ENCODE peak calls at places on chromosomes 2 and 18, in nine cellular contexts. T, E, A, G, J, S, L, F and W are unnamed samples.

GRCh38 chr2:109719871-109720270 is 74.2 kb upstream of the RGPD5 start:
- DNase-seq in T (no peak), E (no peak), A (no peak), G (no peak), J (no peak), S (no peak), L (no peak), F (no peak), W (no peak)

GRCh38 chr2:65481961-65482360 is 49.6 kb upstream of the SPRED2 start:
- DNase-seq in T (no peak), E (no peak), A (no peak), G (no peak), J (no peak), S (no peak), L (no peak), F (no peak), W (no peak)

GRCh38 chr2:137096693-137097092 is 331.3 kb downstream of the THSD7B start:
- DNase-seq in T (no peak), E (no peak), A (peak), G (no peak), J (no peak), S (peak), L (no peak), F (no peak), W (no peak)

GRCh38 chr18:35619468-35619867 is 37.9 kb downstream of the GALNT1 start:
- DNase-seq in T (no peak), E (no peak), A (no peak), G (peak), J (no peak), S (no peak), L (no peak), F (no peak), W (no peak)

GRCh38 chr2:241095594-241096290 is 6.3 kb downstream of the MTERF4 start:
- DNase-seq in T (no peak), E (no peak), A (no peak), G (no peak), J (no peak), S (no peak), L (no peak), F (no peak), W (peak)

GRCh38 chr2:231037202-231037730 is at the start of gene C2orf72:
- DNase-seq in T (peak), E (peak), A (peak), G (no peak), J (peak), S (no peak), L (no peak), F (peak), W (peak)

GRCh38 chr2:64931536-64932326 is 57.5 kb upstream of the SLC1A4 start:
- DNase-seq in T (no peak), E (no peak), A (no peak), G (no peak), J (no peak), S (peak), L (no peak), F (no peak), W (no peak)

GRCh38 chr2:85376291-85377065 is 21.9 kb downstream of the ELMOD3 start:
- DNase-seq in T (no peak), E (no peak), A (no peak), G (no peak), J (no peak), S (no peak), L (no peak), F (no peak), W (no peak)

GRCh38 chr2:8576525-8577157 is 105.2 kb upstream of the ID2 start:
- DNase-seq in T (no peak), E (peak), A (no peak), G (no peak), J (no peak), S (peak), L (no peak), F (no peak), W (peak)

GRCh38 chr2:205405752-205406151 is 276.5 kb upstream of the NRP2 start:
- DNase-seq in T (no peak), E (no peak), A (no peak), G (peak), J (no peak), S (no peak), L (peak), F (no peak), W (no peak)

GRCh38 chr18:13530879-13531387 is 195.4 kb downstream of the FAM210A start:
- DNase-seq in T (peak), E (no peak), A (peak), G (peak), J (peak), S (peak), L (peak), F (no peak), W (peak)

GRCh38 chr2:176129013-176129796 is at the start of gene HOXD8:
- DNase-seq in T (peak), E (no peak), A (peak), G (peak), J (peak), S (no peak), L (no peak), F (peak), W (no peak)

GRCh38 chr2:179702912-179703311 is 158.5 kb downstream of the ZNF385B start:
- DNase-seq in T (no peak), E (no peak), A (no peak), G (no peak), J (no peak), S (no peak), L (no peak), F (no peak), W (no peak)

GRCh38 chr18:27632706-27633105 is 447.6 kb upstream of the CHST9 start:
- DNase-seq in T (no peak), E (no peak), A (no peak), G (no peak), J (no peak), S (no peak), L (no peak), F (no peak), W (no peak)

GRCh38 chr2:95040470-95040869 is 15.0 kb downstream of the MAL start:
- DNase-seq in T (no peak), E (no peak), A (no peak), G (no peak), J (no peak), S (no peak), L (no peak), F (no peak), W (no peak)

GRCh38 chr2:72694715-72695496 is 130.9 kb downstream of the EXOC6B start:
- DNase-seq in T (no peak), E (no peak), A (no peak), G (peak), J (no peak), S (no peak), L (peak), F (no peak), W (no peak)

GRCh38 chr2:217061916-217062315 is 202.1 kb upstream of the TNP1 start:
- DNase-seq in T (no peak), E (no peak), A (no peak), G (no peak), J (no peak), S (no peak), L (no peak), F (no peak), W (no peak)

GRCh38 chr18:54825626-54826344 is 2.5 kb upstream of the RAB27B start:
- DNase-seq in T (no peak), E (no peak), A (no peak), G (no peak), J (no peak), S (no peak), L (no peak), F (no peak), W (no peak)

GRCh38 chr2:174485763-174486613 is 841 bp downstream of the GPR155 start:
- DNase-seq in T (peak), E (peak), A (peak), G (peak), J (peak), S (peak), L (peak), F (no peak), W (peak)

GRCh38 chr2:134431837-134432437 is 178.1 kb downstream of the MGAT5 start:
- DNase-seq in T (no peak), E (no peak), A (no peak), G (no peak), J (no peak), S (no peak), L (peak), F (peak), W (no peak)

GRCh38 chr18:79902075-79902474 is 49.4 kb downstream of the SLC66A2 start:
- DNase-seq in T (no peak), E (no peak), A (no peak), G (no peak), J (no peak), S (no peak), L (no peak), F (no peak), W (no peak)

GRCh38 chr2:80496770-80497169 is 192.2 kb upstream of the LRRTM1 start:
- DNase-seq in T (no peak), E (no peak), A (no peak), G (peak), J (no peak), S (no peak), L (peak), F (no peak), W (no peak)

GRCh38 chr2:66437601-66438497 is 2.9 kb downstream of the MEIS1 start:
- DNase-seq in T (peak), E (no peak), A (no peak), G (peak), J (no peak), S (no peak), L (peak), F (no peak), W (no peak)

GRCh38 chr18:26309283-26309682 is 83.0 kb downstream of the TAF4B start:
- DNase-seq in T (no peak), E (no peak), A (no peak), G (peak), J (no peak), S (no peak), L (peak), F (peak), W (no peak)

GRCh38 chr2:183541766-183542165 is 417.5 kb downstream of the NUP35 start:
- DNase-seq in T (no peak), E (no peak), A (no peak), G (peak), J (peak), S (no peak), L (peak), F (no peak), W (no peak)

GRCh38 chr2:241035142-241035817 is 36.9 kb downstream of the SNED1 start:
- DNase-seq in T (no peak), E (peak), A (peak), G (no peak), J (no peak), S (no peak), L (no peak), F (no peak), W (peak)

GRCh38 chr18:69599377-69599776 is 198.7 kb downstream of the DOK6 start:
- DNase-seq in T (no peak), E (no peak), A (no peak), G (no peak), J (no peak), S (no peak), L (no peak), F (no peak), W (no peak)

GRCh38 chr2:162545254-162545653 is 201.3 kb downstream of the GCA start:
- DNase-seq in T (no peak), E (no peak), A (no peak), G (no peak), J (no peak), S (no peak), L (no peak), F (no peak), W (no peak)

GRCh38 chr18:23280844-23281243 is 145.6 kb downstream of the CABLES1 start:
- DNase-seq in T (no peak), E (no peak), A (no peak), G (no peak), J (no peak), S (no peak), L (no peak), F (no peak), W (no peak)
- TF ChIP-seq CTCF in T (no peak), E (no peak), A (no peak), G (no peak), J (no peak), S (no peak), L (no peak), F (no peak), W (no peak)

DNA sequence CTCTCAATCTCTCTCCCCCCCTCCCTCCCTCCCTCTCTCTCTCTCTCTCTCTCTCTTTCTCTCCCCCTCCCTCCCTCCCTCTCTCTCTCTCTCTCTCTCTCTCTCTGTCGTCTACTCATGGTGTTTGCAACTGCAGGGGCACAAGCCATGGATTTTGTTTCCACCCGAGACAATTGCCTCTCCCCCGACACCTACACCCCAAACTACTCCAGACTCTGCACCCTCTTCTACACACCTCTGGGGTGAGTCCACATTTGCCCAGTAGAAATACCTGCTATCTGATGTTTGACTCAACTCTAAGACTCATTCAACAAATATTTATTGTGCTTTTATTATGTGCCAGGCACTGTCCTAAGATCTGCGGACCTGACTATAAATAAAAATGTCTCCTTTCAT is 93.7 kb downstream of the TMEM17 start:
- DNase-seq in T (no peak), E (no peak), A (no peak), G (no peak), J (no peak), S (no peak), L (peak), F (no peak), W (no peak)
- TF ChIP-seq CTCF in T (no peak), E (no peak), A (no peak), G (no peak), J (no peak), S (no peak), L (no peak), F (no peak), W (no peak)

GRCh38 chr2:19541884-19542283 is 183.5 kb upstream of the OSR1 start:
- DNase-seq in T (no peak), E (no peak), A (no peak), G (no peak), J (no peak), S (no peak), L (no peak), F (peak), W (no peak)
- TF ChIP-seq CTCF in T (no peak), E (no peak), A (no peak), G (no peak), J (no peak), S (no peak), L (no peak), F (no peak), W (no peak)

GRCh38 chr2:219308142-219309093 is 783 bp downstream of the PTPRN start:
- DNase-seq in T (peak), E (peak), A (peak), G (peak), J (peak), S (peak), L (peak), F (peak), W (peak)
- TF ChIP-seq CTCF in T (no peak), E (no peak), A (no peak), G (no peak), J (peak), S (no peak), L (no peak), F (no peak), W (no peak)

GRCh38 chr2:157124731-157125130 is 132.8 kb upstream of the GALNT5 start:
- DNase-seq in T (no peak), E (no peak), A (no peak), G (peak), J (no peak), S (no peak), L (peak), F (no peak), W (no peak)
- TF ChIP-seq CTCF in T (no peak), E (no peak), A (no peak), G (no peak), J (no peak), S (no peak), L (no peak), F (no peak), W (no peak)

DNA sequence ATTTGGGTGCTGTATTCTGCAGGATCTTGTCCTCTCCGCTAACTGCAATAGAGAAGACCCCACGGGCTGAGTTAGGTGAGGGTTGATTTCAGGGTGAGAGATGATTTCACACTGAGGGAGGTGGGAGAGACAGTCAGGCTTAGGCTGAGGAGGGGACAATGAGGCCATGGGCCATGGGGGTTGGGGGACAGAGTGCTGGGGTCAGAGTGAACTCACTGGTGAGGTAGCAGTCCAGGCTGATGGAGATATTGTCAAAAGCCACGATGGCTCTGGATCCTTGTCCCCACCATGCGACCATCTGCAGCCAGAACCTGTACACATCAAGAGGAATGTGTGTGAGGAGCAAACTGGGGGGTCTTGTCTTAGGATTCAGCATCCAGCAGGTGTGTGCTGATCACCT is 160.0 kb downstream of the CLIP4 start:
- DNase-seq in T (no peak), E (no peak), A (no peak), G (no peak), J (no peak), S (no peak), L (no peak), F (no peak), W (no peak)
- TF ChIP-seq CTCF in T (no peak), E (no peak), A (no peak), G (no peak), J (no peak), S (no peak), L (no peak), F (no peak), W (no peak)

DNA sequence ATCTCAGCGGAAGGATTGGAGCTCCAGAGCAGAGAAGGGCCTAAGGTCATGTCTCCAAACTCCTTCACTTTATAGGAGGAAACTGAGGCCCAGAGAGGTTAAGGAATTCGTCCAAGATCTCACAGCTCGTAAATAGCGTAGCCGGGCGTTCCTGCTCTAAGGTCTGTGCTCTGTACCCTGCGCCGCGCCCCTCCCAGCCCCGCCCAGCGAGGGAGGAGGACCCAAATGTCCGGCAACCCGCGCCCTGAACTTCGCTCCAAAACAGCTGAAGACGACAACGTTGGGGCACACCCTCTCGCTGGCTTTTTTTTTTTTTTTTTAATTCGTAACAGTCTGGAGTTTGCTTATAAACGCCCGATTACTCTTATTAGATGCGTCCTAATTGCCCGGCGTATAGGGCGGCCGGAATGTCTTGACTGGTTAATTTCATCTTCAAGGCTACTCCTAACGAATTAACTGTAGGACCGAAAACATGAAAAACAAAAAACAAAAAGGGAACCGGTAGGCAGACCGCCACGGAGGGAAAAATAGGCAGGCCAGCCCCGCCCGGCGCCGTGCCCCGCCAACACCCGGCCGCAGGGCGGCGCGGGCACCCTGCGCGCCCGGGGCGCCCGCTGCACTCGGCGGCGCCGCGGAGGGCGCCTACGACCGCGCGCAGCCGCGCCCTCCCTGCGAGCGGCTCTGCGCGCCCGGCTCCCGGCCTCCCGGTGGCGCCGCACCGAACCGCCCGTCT is 928 bp upstream of the FOSL2 start:
- DNase-seq in T (peak), E (peak), A (peak), G (peak), J (peak), S (peak), L (peak), F (peak), W (peak)
- TF ChIP-seq CTCF in T (no peak), E (peak), A (no peak), G (no peak), J (no peak), S (no peak), L (no peak), F (peak), W (no peak)

GRCh38 chr18:21714472-21714871 is 9.9 kb upstream of the ABHD3 start:
- DNase-seq in T (no peak), E (no peak), A (no peak), G (no peak), J (no peak), S (peak), L (no peak), F (no peak), W (no peak)
- TF ChIP-seq CTCF in T (no peak), E (no peak), A (no peak), G (no peak), J (no peak), S (no peak), L (no peak), F (no peak), W (no peak)

DNA sequence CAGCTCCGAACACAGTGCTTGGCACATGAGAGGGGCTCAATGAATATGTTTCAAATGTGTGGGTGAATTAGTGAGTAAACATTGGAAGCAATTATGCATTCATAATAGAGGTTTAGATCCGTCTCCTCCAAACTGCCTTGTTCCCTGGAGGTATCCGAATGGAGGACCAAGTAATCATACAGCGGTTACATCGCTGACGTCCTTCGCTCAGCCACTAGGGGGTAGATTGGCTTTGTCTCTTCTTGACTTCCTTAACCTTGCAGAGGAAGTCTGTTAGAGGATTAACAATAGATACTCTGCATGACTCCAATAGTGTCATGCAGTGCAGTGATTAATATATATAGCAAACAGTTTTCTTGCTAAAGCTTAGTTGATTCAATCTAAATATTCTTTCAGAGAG is 517.0 kb downstream of the PTPRM start:
- DNase-seq in T (peak), E (no peak), A (peak), G (peak), J (peak), S (peak), L (peak), F (peak), W (peak)
- TF ChIP-seq CTCF in T (peak), E (no peak), A (peak), G (peak), J (peak), S (peak), L (peak), F (peak), W (peak)